ENCODE peak calls at places on chromosomes 3 and 15, in nine cellular contexts. X, F, B, Q, P, Z, C, A and E are unnamed samples.
A peak's percentile ranks its signal among the peaks of the same experiment; 100 is the strongest.

GRCh38 chr3:77370413-77370812 is 330.5 kb downstream of the ROBO2 start:
- DNase-seq in A (no peak), B (no peak), X (peak; percentile 73), P (peak; percentile 39), Q (peak; percentile 35), F (no peak), C (no peak), Z (no peak), E (peak; percentile 65)

GRCh38 chr15:69659454-69660050 is 206.9 kb downstream of the RPLP1 start:
- DNase-seq in Z (no peak), B (no peak), X (no peak), C (no peak), F (no peak), Q (no peak), A (no peak), P (no peak), E (no peak)

GRCh38 chr15:74040115-74040850 is 42.1 kb downstream of the GOLGA6A start:
- DNase-seq in F (no peak), C (no peak), X (peak; percentile 82), A (no peak), Z (no peak), P (no peak), Q (no peak), B (no peak), E (peak; percentile 80)

GRCh38 chr15:37767841-37768455 is 166.5 kb upstream of the TMCO5A start:
- DNase-seq in B (no peak), A (no peak), Z (no peak), P (no peak), Q (no peak), C (no peak), X (no peak), F (no peak), E (no peak)

GRCh38 chr3:57647292-57647940 is 45.5 kb downstream of the DENND6A start:
- DNase-seq in P (no peak), A (no peak), Z (no peak), X (no peak), B (no peak), C (no peak), F (no peak), Q (no peak), E (no peak)

GRCh38 chr3:27976933-27977332 is 254.8 kb upstream of the EOMES start:
- DNase-seq in Q (no peak), P (no peak), F (no peak), B (no peak), A (peak; percentile 8), Z (peak; percentile 32), C (no peak), X (no peak), E (peak; percentile 0)

GRCh38 chr15:72358532-72359180 is 17.2 kb downstream of the HEXA start:
- DNase-seq in A (peak; percentile 12), Q (no peak), X (peak; percentile 68), Z (peak; percentile 53), C (no peak), P (peak; percentile 80), B (peak; percentile 39), F (peak; percentile 57), E (peak; percentile 90)

GRCh38 chr3:149886957-149887356 is 73.9 kb downstream of the RNF13 start:
- DNase-seq in P (peak; percentile 15), B (no peak), Z (no peak), C (no peak), F (no peak), Q (no peak), A (no peak), X (no peak), E (no peak)

GRCh38 chr15:95131071-95131683 is 899.8 kb downstream of the MCTP2 start:
- DNase-seq in A (no peak), Z (no peak), Q (no peak), C (no peak), X (no peak), B (no peak), F (no peak), P (no peak), E (no peak)

GRCh38 chr15:38128389-38128788 is 124.2 kb upstream of the SPRED1 start:
- DNase-seq in Z (no peak), A (no peak), Q (no peak), B (no peak), F (no peak), X (no peak), C (no peak), P (no peak), E (peak; percentile 16)

GRCh38 chr15:28115871-28116270 is 16.8 kb upstream of the OCA2 start:
- DNase-seq in A (no peak), Z (no peak), Q (no peak), B (no peak), C (no peak), F (no peak), X (no peak), P (no peak), E (no peak)

GRCh38 chr15:28118531-28118930 is 19.4 kb upstream of the OCA2 start:
- DNase-seq in B (no peak), Q (no peak), A (no peak), X (no peak), F (no peak), P (no peak), C (no peak), Z (no peak), E (no peak)

GRCh38 chr15:28116521-28117488 is 17.7 kb upstream of the OCA2 start:
- DNase-seq in F (no peak), C (no peak), X (no peak), Q (no peak), Z (no peak), P (no peak), A (no peak), B (no peak), E (no peak)

GRCh38 chr15:28118083-28118482 is 19.0 kb upstream of the OCA2 start:
- DNase-seq in Q (no peak), C (no peak), A (no peak), B (no peak), Z (no peak), P (no peak), F (no peak), X (no peak), E (no peak)

GRCh38 chr15:28117591-28117990 is 18.5 kb upstream of the OCA2 start:
- DNase-seq in F (no peak), Z (no peak), B (no peak), P (no peak), X (no peak), C (no peak), A (no peak), Q (no peak), E (no peak)
- H3K36me3 ChIP-seq in F (no peaks in the 10 kb centered on the region), Z (peaks cover 63% of the 10 kb centered on the region), B (peaks cover 27% of the 10 kb centered on the region), P (peaks cover 72% of the 10 kb centered on the region), X (peaks cover 5% of the 10 kb centered on the region), C (peaks cover 40% of the 10 kb centered on the region), A (peaks cover 59% of the 10 kb centered on the region), Q (no peaks in the 10 kb centered on the region), E (peaks cover 23% of the 10 kb centered on the region)

GRCh38 chr3:8888296-8888915 is 74.9 kb downstream of the RAD18 start:
- DNase-seq in F (no peak), Z (no peak), A (no peak), X (no peak), P (no peak), Q (no peak), B (no peak), C (no peak), E (no peak)

GRCh38 chr3:8893001-8893400 is 70.3 kb downstream of the RAD18 start:
- DNase-seq in C (no peak), B (no peak), A (no peak), X (no peak), P (no peak), F (no peak), Z (no peak), Q (no peak), E (no peak)

GRCh38 chr3:8887435-8888295 is 75.6 kb downstream of the RAD18 start:
- DNase-seq in Z (no peak), X (no peak), C (no peak), B (no peak), P (no peak), F (no peak), A (no peak), Q (no peak), E (no peak)

GRCh38 chr3:8891774-8892173 is 71.5 kb downstream of the RAD18 start:
- DNase-seq in C (no peak), B (no peak), P (no peak), F (no peak), Z (no peak), A (no peak), Q (no peak), X (no peak), E (no peak)

DNA sequence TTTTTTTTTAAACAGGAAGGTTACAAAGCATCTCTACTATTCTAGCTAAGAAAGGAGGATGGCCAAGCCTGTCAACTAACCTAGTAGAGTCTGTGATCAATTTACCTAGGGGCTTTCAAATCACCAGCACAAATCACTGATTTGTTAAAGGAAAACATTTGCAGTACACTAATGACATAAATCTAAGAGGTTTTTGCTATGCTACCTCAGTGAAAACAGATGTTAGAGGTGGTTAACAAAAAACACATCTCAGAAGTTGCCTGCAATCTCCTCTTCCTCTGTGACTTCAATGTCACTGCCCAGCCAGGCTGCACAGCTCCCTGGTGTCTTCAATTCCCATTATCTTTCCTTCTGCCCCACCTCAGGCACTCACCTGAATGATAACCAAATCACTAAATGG is 71.9 kb downstream of the RAD18 start:
- DNase-seq in Q (no peak), B (no peak), X (no peak), Z (no peak), A (no peak), P (no peak), C (no peak), F (no peak), E (no peak)
- H3K36me3 ChIP-seq in Q (no peaks in the 10 kb centered on the region), B (peaks cover 14% of the 10 kb centered on the region), X (peaks cover under 1% of the 10 kb centered on the region), Z (no peaks in the 10 kb centered on the region), A (no peaks in the 10 kb centered on the region), P (no peaks in the 10 kb centered on the region), C (no peaks in the 10 kb centered on the region), F (no peaks in the 10 kb centered on the region), E (no peaks in the 10 kb centered on the region)

GRCh38 chr15:63565784-63566183 is 31.4 kb upstream of the FBXL22 start:
- DNase-seq in Q (no peak), Z (no peak), B (no peak), P (no peak), X (no peak), F (no peak), C (no peak), A (no peak), E (no peak)
- H3K36me3 ChIP-seq in Q (no peaks in the 10 kb centered on the region), Z (peaks cover 44% of the 10 kb centered on the region), B (peaks cover 18% of the 10 kb centered on the region), P (peaks cover 57% of the 10 kb centered on the region), X (peaks cover 3% of the 10 kb centered on the region), F (peaks cover 5% of the 10 kb centered on the region), C (peaks cover 45% of the 10 kb centered on the region), A (peaks cover 33% of the 10 kb centered on the region), E (peaks cover 29% of the 10 kb centered on the region)

GRCh38 chr15:34338347-34338746 is 766 bp upstream of the SLC12A6 start:
- DNase-seq in A (no peak), B (no peak), Q (peak; percentile 44), P (no peak), F (no peak), X (no peak), C (no peak), Z (no peak), E (no peak)
- H3K36me3 ChIP-seq in A (peaks cover 3% of the 10 kb centered on the region), B (no peaks in the 10 kb centered on the region), Q (no peaks in the 10 kb centered on the region), P (peaks cover 11% of the 10 kb centered on the region), F (no peaks in the 10 kb centered on the region), X (peaks cover 1% of the 10 kb centered on the region), C (no peaks in the 10 kb centered on the region), Z (peaks cover 3% of the 10 kb centered on the region), E (peaks cover 28% of the 10 kb centered on the region)

GRCh38 chr3:38022887-38023709 is 6.3 kb downstream of the PLCD1 start:
- DNase-seq in B (no peak), Q (peak; percentile 36), A (no peak), Z (no peak), F (no peak), X (peak; percentile 42), C (no peak), P (no peak), E (no peak)
- H3K36me3 ChIP-seq in B (no peaks in the 10 kb centered on the region), Q (no peaks in the 10 kb centered on the region), A (peaks cover 8% of the 10 kb centered on the region), Z (no peaks in the 10 kb centered on the region), F (no peaks in the 10 kb centered on the region), X (peaks cover 6% of the 10 kb centered on the region), C (peaks cover 3% of the 10 kb centered on the region), P (no peaks in the 10 kb centered on the region), E (no peaks in the 10 kb centered on the region)